ENCODE peak calls at places on chromosome 13, in five cellular contexts. H is cardiac fibroblast, W is tibial artery, Q is esophagus muscularis mucosa, C is body of pancreas. F is an unnamed sample.

GRCh38 chr13:26965976-26966375 is 205.4 kb upstream of the GPR12 start:
- DNase-seq in H (peak; percentile 90), W (no peak), Q (no peak), C (peak; percentile 81), F (no peak)

GRCh38 chr13:109212630-109213029 is 573.8 kb downstream of the IRS2 start:
- DNase-seq in H (no peak), W (no peak), Q (no peak), C (no peak), F (no peak)

GRCh38 chr13:24112791-24113190 is 47.7 kb upstream of the SPATA13 start:
- DNase-seq in H (peak; percentile 32), W (no peak), Q (no peak), C (no peak), F (no peak)

GRCh38 chr13:38308736-38309135 is 40.9 kb upstream of the UFM1 start:
- DNase-seq in H (peak; percentile 13), W (no peak), Q (no peak), C (no peak), F (no peak)

GRCh38 chr13:32783067-32783466 is 196.8 kb downstream of the PDS5B start:
- DNase-seq in H (peak; percentile 8), W (no peak), Q (no peak), C (no peak), F (no peak)

GRCh38 chr13:50484472-50485113 is 358.9 kb downstream of the DLEU7 start:
- DNase-seq in H (no peak), W (no peak), Q (no peak), C (no peak), F (no peak)

GRCh38 chr13:30441304-30441703 is 19.0 kb downstream of the UBE2L5 start:
- DNase-seq in H (no peak), W (no peak), Q (peak; percentile 39), C (no peak), F (peak; percentile 40)

GRCh38 chr13:33183431-33184130 is 102.0 kb downstream of the STARD13 start:
- DNase-seq in H (no peak), W (no peak), Q (no peak), C (no peak), F (no peak)

GRCh38 chr13:39656325-39656677 is 839 bp downstream of the COG6 start:
- DNase-seq in H (peak; percentile 13), W (no peak), Q (no peak), C (no peak), F (no peak)

GRCh38 chr13:78603240-78603947 is at the start of gene POU4F1:
- DNase-seq in H (no peak), W (no peak), Q (no peak), C (peak; percentile 24), F (no peak)

GRCh38 chr13:39311619-39312018 is 273.4 kb downstream of the NHLRC3 start:
- DNase-seq in H (peak; percentile 50), W (no peak), Q (no peak), C (no peak), F (no peak)

GRCh38 chr13:75788494-75788991 is 152.4 kb downstream of the LMO7 start:
- DNase-seq in H (peak; percentile 83), W (no peak), Q (no peak), C (no peak), F (no peak)

GRCh38 chr13:39836038-39836437 is 180.6 kb downstream of the COG6 start:
- DNase-seq in H (no peak), W (no peak), Q (no peak), C (no peak), F (no peak)

GRCh38 chr13:113862766-113863510 is 938 bp downstream of the GAS6 start:
- DNase-seq in H (peak; percentile 31), W (no peak), Q (no peak), C (peak; percentile 60), F (no peak)

GRCh38 chr13:33676045-33676699 is 141.8 kb upstream of the RFC3 start:
- DNase-seq in H (peak; percentile 26), W (no peak), Q (no peak), C (peak; percentile 61), F (no peak)

GRCh38 chr13:64075543-64076271 is 2660.1 kb upstream of the PCDH20 start:
- DNase-seq in H (no peak), W (no peak), Q (no peak), C (no peak), F (no peak)

GRCh38 chr13:110815471-110816204 is 99.2 kb downstream of the ANKRD10 start:
- DNase-seq in H (no peak), W (no peak), Q (no peak), C (no peak), F (no peak)

GRCh38 chr13:40672310-40673060 is 6.0 kb upstream of the FOXO1 start:
- DNase-seq in H (peak; percentile 49), W (no peak), Q (no peak), C (peak; percentile 28), F (no peak)

GRCh38 chr13:97435794-97436193 is 1.8 kb downstream of the RAP2A start:
- DNase-seq in H (no peak), W (no peak), Q (no peak), C (no peak), F (no peak)

GRCh38 chr13:97434417-97435296 is 688 bp downstream of the RAP2A start:
- DNase-seq in H (peak; percentile 32), W (peak; percentile 52), Q (peak; percentile 92), C (peak; percentile 42), F (no peak)

GRCh38 chr13:97435297-97435682 is 1.3 kb downstream of the RAP2A start:
- DNase-seq in H (no peak), W (no peak), Q (no peak), C (no peak), F (no peak)

GRCh38 chr13:97437729-97438128 is 3.8 kb downstream of the RAP2A start:
- DNase-seq in H (no peak), W (no peak), Q (no peak), C (no peak), F (no peak)

GRCh38 chr13:97436845-97437244 is 2.9 kb downstream of the RAP2A start:
- DNase-seq in H (no peak), W (no peak), Q (no peak), C (no peak), F (no peak)
- H3K4me3 ChIP-seq in H (peak overlapping the region; percentile 81), W (peak overlapping the region; percentile 91), Q (no peak overlapping the region), C (no peak overlapping the region), F (no peak overlapping the region)

GRCh38 chr13:87674143-87674772 is 3.1 kb downstream of the SLITRK5 start:
- DNase-seq in H (no peak), W (no peak), Q (peak; percentile 89), C (no peak), F (no peak)
- H3K4me3 ChIP-seq in H (no peak overlapping the region), W (no peak overlapping the region), Q (no peak overlapping the region), C (no peak overlapping the region), F (no peak overlapping the region)

GRCh38 chr13:73365240-73365639 is 306.4 kb downstream of the KLF5 start:
- DNase-seq in H (no peak), W (no peak), Q (no peak), C (no peak), F (no peak)

GRCh38 chr13:73367886-73368285 is 309.1 kb downstream of the KLF5 start:
- DNase-seq in H (no peak), W (no peak), Q (no peak), C (no peak), F (no peak)

GRCh38 chr13:73364706-73365105 is 305.9 kb downstream of the KLF5 start:
- DNase-seq in H (no peak), W (no peak), Q (no peak), C (no peak), F (no peak)

GRCh38 chr13:73365681-73366080 is 306.9 kb downstream of the KLF5 start:
- DNase-seq in H (no peak), W (no peak), Q (no peak), C (no peak), F (no peak)

GRCh38 chr13:73366241-73366640 is 307.4 kb downstream of the KLF5 start:
- DNase-seq in H (no peak), W (no peak), Q (no peak), C (no peak), F (no peak)
- H3K4me3 ChIP-seq in H (no peak overlapping the region), W (no peak overlapping the region), Q (no peak overlapping the region), C (no peak overlapping the region), F (no peak overlapping the region)

GRCh38 chr13:102395174-102395573 is 6.7 kb downstream of the FGF14 start:
- DNase-seq in H (no peak), W (no peak), Q (no peak), C (no peak), F (no peak)
- H3K4me3 ChIP-seq in H (peak overlapping the region; percentile 63), W (peak overlapping the region; percentile 85), Q (peak overlapping the region; percentile 83), C (peak overlapping the region; percentile 92), F (peak overlapping the region; percentile 68)

GRCh38 chr13:58879114-58879513 is 1247.6 kb downstream of the PCDH17 start:
- DNase-seq in H (no peak), W (no peak), Q (no peak), C (no peak), F (no peak)

GRCh38 chr13:58876473-58876872 is 1244.9 kb downstream of the PCDH17 start:
- DNase-seq in H (no peak), W (no peak), Q (no peak), C (no peak), F (no peak)
- H3K4me3 ChIP-seq in H (no peak overlapping the region), W (no peak overlapping the region), Q (no peak overlapping the region), C (no peak overlapping the region), F (no peak overlapping the region)

GRCh38 chr13:55727683-55728082 is 1413.0 kb upstream of the PRR20A start:
- DNase-seq in H (no peak), W (no peak), Q (no peak), C (no peak), F (no peak)

GRCh38 chr13:55728229-55728628 is 1412.5 kb upstream of the PRR20A start:
- DNase-seq in H (no peak), W (no peak), Q (no peak), C (no peak), F (no peak)
- H3K4me3 ChIP-seq in H (no peak overlapping the region), W (no peak overlapping the region), Q (no peak overlapping the region), C (no peak overlapping the region), F (no peak overlapping the region)

DNA sequence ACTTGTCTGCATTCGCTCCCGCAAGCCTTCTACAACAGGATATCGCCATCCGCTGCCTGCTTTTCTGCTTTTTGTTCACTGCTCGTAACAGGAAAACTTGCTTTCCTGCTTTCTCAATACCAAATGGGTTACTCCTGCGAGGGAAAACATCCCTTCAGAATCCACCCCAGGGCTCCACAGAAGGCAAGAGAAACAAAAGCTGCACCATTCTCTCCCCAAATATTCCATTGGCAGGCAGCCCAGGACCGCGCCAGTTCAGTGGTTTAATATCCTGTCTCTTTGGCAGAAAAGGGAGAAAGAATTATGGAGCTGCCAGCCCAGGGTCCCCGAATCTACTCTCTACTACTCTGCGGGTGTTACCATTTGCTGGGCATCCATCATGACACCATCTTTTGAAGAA is 84.7 kb upstream of the DOCK9 start:
- DNase-seq in H (peak; percentile 72), W (peak; percentile 27), Q (no peak), C (no peak), F (peak; percentile 69)
- H3K4me3 ChIP-seq in H (no peak overlapping the region), W (peak overlapping the region; percentile 4), Q (peak overlapping the region; percentile 33), C (no peak overlapping the region), F (no peak overlapping the region)

F was measured in vagina.